ENCODE peak calls at places on chromosomes 13 and 19, in ten cellular contexts. X is DMS79; Z is COR-L47; B is activated T-cell treated with anti-CD3 and anti-CD28 coated beads for 48 hours; Q is AG04450; R is activated CD8-positive, alpha-beta memory T cell treated with anti-CD3 and anti-CD28 coated beads, Interleukin-2, amount 50 U/mL, for 48 hours; N is HS-5; D is mucosa of descending colon; A is ovary; Y is choroid plexus epithelial cell. E is an unnamed sample.

GRCh38 chr19:51511353-51511752 is 9.8 kb upstream of the SIGLEC12 start:
- DNase-seq in X (no peak), Z (no peak), B (no peak), Q (no peak), R (no peak), N (no peak), D (no peak), A (no peak), Y (peak), E (no peak)

GRCh38 chr19:17394891-17395415 is 957 bp upstream of the CCDC194 start:
- DNase-seq in X (no peak), Z (no peak), B (peak), Q (no peak), R (peak), N (no peak), D (peak), A (peak), Y (peak), E (peak)

GRCh38 chr13:43110658-43111057 is 87.3 kb downstream of the DNAJC15 start:
- DNase-seq in X (no peak), Z (no peak), B (no peak), Q (no peak), R (no peak), N (no peak), D (no peak), A (no peak), Y (no peak), E (no peak)

GRCh38 chr13:46472384-46472783 is 80.6 kb upstream of the LRCH1 start:
- DNase-seq in X (no peak), Z (no peak), B (no peak), Q (no peak), R (no peak), N (no peak), D (no peak), A (no peak), Y (no peak), E (no peak)

GRCh38 chr13:108269601-108270328 is at the start of gene TNFSF13B:
- DNase-seq in X (no peak), Z (peak), B (peak), Q (no peak), R (peak), N (no peak), D (peak), A (no peak), Y (peak), E (no peak)

GRCh38 chr13:106874308-106874707 is 306.4 kb upstream of the ARGLU1 start:
- DNase-seq in X (no peak), Z (no peak), B (no peak), Q (no peak), R (no peak), N (no peak), D (no peak), A (no peak), Y (no peak), E (no peak)

GRCh38 chr19:3511506-3512251 is 5.6 kb downstream of the FZR1 start:
- DNase-seq in X (no peak), Z (no peak), B (no peak), Q (no peak), R (no peak), N (no peak), D (no peak), A (no peak), Y (no peak), E (no peak)

GRCh38 chr19:58568731-58569130 is 4.4 kb downstream of the MZF1 start:
- DNase-seq in X (no peak), Z (no peak), B (no peak), Q (no peak), R (peak), N (no peak), D (peak), A (peak), Y (no peak), E (no peak)

GRCh38 chr19:36215276-36216171 is 618 bp downstream of the ZNF146 start:
- DNase-seq in X (peak), Z (peak), B (no peak), Q (no peak), R (no peak), N (no peak), D (peak), A (no peak), Y (peak), E (no peak)

GRCh38 chr19:13958043-13958442 is 5.7 kb downstream of the DCAF15 start:
- DNase-seq in X (no peak), Z (no peak), B (no peak), Q (no peak), R (no peak), N (no peak), D (no peak), A (no peak), Y (no peak), E (no peak)

GRCh38 chr19:43354305-43354627 is 780 bp downstream of the CD177 start:
- DNase-seq in X (no peak), Z (no peak), B (no peak), Q (no peak), R (no peak), N (no peak), D (peak), A (no peak), Y (no peak), E (no peak)

GRCh38 chr19:28508666-28509065 is 704.3 kb downstream of the UQCRFS1 start:
- DNase-seq in X (no peak), Z (no peak), B (no peak), Q (no peak), R (no peak), N (no peak), D (no peak), A (no peak), Y (no peak), E (no peak)

GRCh38 chr19:7293795-7294570 is at the start of gene INSR:
- DNase-seq in X (peak), Z (no peak), B (peak), Q (peak), R (peak), N (peak), D (peak), A (peak), Y (peak), E (peak)

GRCh38 chr13:99196466-99197256 is 4.0 kb upstream of the UBAC2 start:
- DNase-seq in X (no peak), Z (no peak), B (no peak), Q (no peak), R (no peak), N (no peak), D (no peak), A (no peak), Y (peak), E (no peak)

GRCh38 chr13:32059511-32059984 is 28.0 kb downstream of the FRY start:
- DNase-seq in X (no peak), Z (no peak), B (no peak), Q (no peak), R (no peak), N (no peak), D (no peak), A (no peak), Y (no peak), E (no peak)

GRCh38 chr13:39822437-39822836 is 167.0 kb downstream of the COG6 start:
- DNase-seq in X (no peak), Z (no peak), B (no peak), Q (no peak), R (no peak), N (no peak), D (no peak), A (no peak), Y (peak), E (no peak)

GRCh38 chr19:16076958-16077611 is 790 bp downstream of the TPM4 start:
- DNase-seq in X (no peak), Z (peak), B (no peak), Q (no peak), R (peak), N (no peak), D (peak), A (peak), Y (no peak), E (no peak)

GRCh38 chr13:34001357-34001756 is 183.4 kb downstream of the RFC3 start:
- DNase-seq in X (no peak), Z (no peak), B (no peak), Q (no peak), R (no peak), N (no peak), D (no peak), A (no peak), Y (no peak), E (no peak)

GRCh38 chr13:33612641-33613638 is 205.0 kb upstream of the RFC3 start:
- DNase-seq in X (no peak), Z (no peak), B (no peak), Q (no peak), R (no peak), N (no peak), D (no peak), A (no peak), Y (no peak), E (no peak)

GRCh38 chr13:89688908-89689307 is 1658.6 kb upstream of the MIR17HG start:
- DNase-seq in X (no peak), Z (no peak), B (no peak), Q (no peak), R (no peak), N (no peak), D (no peak), A (no peak), Y (peak), E (no peak)

GRCh38 chr19:2616741-2617392 is 85.6 kb downstream of the GNG7 start:
- DNase-seq in X (no peak), Z (no peak), B (no peak), Q (no peak), R (no peak), N (no peak), D (no peak), A (no peak), Y (no peak), E (no peak)

GRCh38 chr13:42594577-42595571 is 20.9 kb downstream of the TNFSF11 start:
- DNase-seq in X (peak), Z (peak), B (peak), Q (peak), R (peak), N (peak), D (peak), A (peak), Y (peak), E (no peak)

E was measured in keratinocyte.